ENCODE peak calls at places on chromosomes 1 and 21, in six cellular contexts. S is neural progenitor cell, F is left lung, X is K562, Q is testis, P is stomach. I is an unnamed sample.

GRCh38 chr1:23576338-23577055 is 17.2 kb upstream of the ID3 start:
- DNase-seq in S (no peak), F (no peak), X (no peak), Q (no peak), P (no peak), I (no peak)

GRCh38 chr1:19635646-19636045 is 8.5 kb upstream of the NBL1 start:
- DNase-seq in S (no peak), F (no peak), X (no peak), Q (no peak), P (no peak), I (no peak)

GRCh38 chr1:53949023-53949611 is 3.0 kb downstream of the LRRC42 start:
- DNase-seq in S (peak), F (no peak), X (peak), Q (no peak), P (no peak), I (no peak)

GRCh38 chr1:184836081-184836480 is 81.4 kb upstream of the EDEM3 start:
- DNase-seq in S (no peak), F (no peak), X (no peak), Q (no peak), P (no peak), I (no peak)

GRCh38 chr1:178660484-178660883 is 64.6 kb upstream of the RALGPS2 start:
- DNase-seq in S (no peak), F (no peak), X (no peak), Q (no peak), P (no peak), I (no peak)

GRCh38 chr1:94095744-94096469 is 25.0 kb downstream of the ABCA4 start:
- DNase-seq in S (no peak), F (no peak), X (no peak), Q (peak), P (no peak), I (no peak)

GRCh38 chr1:147579532-147580199 is 38.4 kb downstream of the BCL9 start:
- DNase-seq in S (no peak), F (peak), X (no peak), Q (no peak), P (peak), I (no peak)

GRCh38 chr1:2519729-2520128 is 6.7 kb downstream of the PANK4 start:
- DNase-seq in S (no peak), F (no peak), X (no peak), Q (no peak), P (no peak), I (no peak)

GRCh38 chr1:189149547-189150375 is 1327.9 kb downstream of the BRINP3 start:
- DNase-seq in S (peak), F (no peak), X (peak), Q (peak), P (peak), I (peak)

GRCh38 chr1:16630661-16631247 is 17.4 kb upstream of the NBPF1 start:
- DNase-seq in S (no peak), F (peak), X (peak), Q (no peak), P (peak), I (peak)

GRCh38 chr1:99963041-99963795 is 6.6 kb upstream of the SLC35A3 start:
- DNase-seq in S (no peak), F (no peak), X (no peak), Q (no peak), P (no peak), I (no peak)

GRCh38 chr1:145964328-145965118 is at the start of the genes ANKRD34A and POLR3GL:
- DNase-seq in S (peak), F (peak), X (peak), Q (peak), P (peak), I (peak)
- H3K27ac ChIP-seq in S (no peak), F (peak), X (peak), Q (peak), P (peak), I (peak)

DNA sequence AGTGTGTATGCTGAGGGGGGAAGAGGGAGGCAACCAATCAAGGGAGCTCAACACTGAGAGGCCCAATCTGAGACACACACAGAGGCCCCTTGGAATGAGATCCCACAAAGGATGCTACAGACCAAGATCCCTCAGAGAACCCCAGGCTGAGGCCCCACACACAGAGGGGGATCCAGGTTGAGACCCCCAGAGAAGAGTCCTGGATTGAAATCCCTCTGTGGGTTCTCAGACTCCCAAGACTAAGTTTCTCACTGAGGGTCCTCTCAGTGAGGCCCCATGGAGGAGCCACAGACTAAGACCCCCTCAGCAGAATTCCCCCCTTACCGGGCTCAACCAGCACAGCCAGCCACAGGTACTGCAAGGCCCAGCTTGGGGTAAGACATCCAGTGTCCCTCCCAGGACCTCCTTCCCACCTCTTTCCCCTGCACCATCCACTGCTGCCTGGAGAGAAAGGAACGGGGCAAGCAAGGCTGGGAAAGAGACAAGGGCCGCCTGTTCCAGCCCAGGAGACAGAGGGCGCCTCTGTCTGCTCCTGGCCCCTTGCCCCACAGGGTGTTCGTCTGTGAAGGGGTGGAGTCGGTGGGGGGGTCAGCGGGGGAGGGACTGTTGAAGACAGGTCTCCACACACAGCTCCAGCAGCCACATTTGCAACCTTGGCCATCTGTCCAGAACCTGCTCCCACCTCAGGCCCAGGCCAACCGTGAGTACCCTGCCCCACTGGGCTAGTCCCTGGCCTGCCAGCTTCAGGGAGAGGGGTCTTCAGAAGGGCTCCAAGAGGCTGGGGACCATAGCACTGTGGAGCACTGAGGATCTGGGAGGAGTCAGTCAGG is at the start of gene S100A1:
- DNase-seq in S (no peak), F (peak), X (peak), Q (no peak), P (no peak), I (peak)
- TF ChIP-seq CTCF in S (no peak), F (no peak), X (peak), Q (no peak), P (peak), I (no peak)

GRCh38 chr1:43360616-43361015 is 1.8 kb downstream of the CDC20 start:
- DNase-seq in S (no peak), F (no peak), X (no peak), Q (no peak), P (no peak), I (no peak)
- H3K27ac ChIP-seq in S (no peak), F (no peak), X (peak), Q (no peak), P (no peak), I (no peak)

GRCh38 chr21:27580276-27580675 is 613.4 kb upstream of the ADAMTS5 start:
- DNase-seq in S (no peak), F (no peak), X (no peak), Q (no peak), P (no peak), I (no peak)

GRCh38 chr21:27582246-27582945 is 615.5 kb upstream of the ADAMTS5 start:
- DNase-seq in S (no peak), F (no peak), X (no peak), Q (no peak), P (no peak), I (no peak)

GRCh38 chr21:27584266-27584665 is 617.4 kb upstream of the ADAMTS5 start:
- DNase-seq in S (no peak), F (no peak), X (no peak), Q (no peak), P (no peak), I (no peak)

GRCh38 chr21:27581168-27581567 is 614.3 kb upstream of the ADAMTS5 start:
- DNase-seq in S (no peak), F (no peak), X (no peak), Q (no peak), P (no peak), I (no peak)

DNA sequence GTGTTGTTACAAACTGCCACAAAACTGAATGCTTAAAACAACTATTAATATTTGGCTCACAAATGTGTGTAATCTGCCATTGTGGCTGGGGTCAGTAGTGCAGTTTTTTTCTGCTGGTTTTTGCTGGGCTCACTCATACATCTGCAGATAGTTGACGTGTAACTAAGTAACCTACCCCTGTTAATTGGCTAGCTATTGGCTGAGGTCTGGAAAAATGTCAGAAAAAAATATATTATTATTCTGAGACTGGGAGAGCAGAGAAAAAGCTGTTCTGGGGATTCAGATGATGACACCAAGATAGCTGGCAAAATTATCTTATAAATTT is 616.0 kb upstream of the ADAMTS5 start:
- DNase-seq in S (no peak), F (no peak), X (no peak), Q (no peak), P (no peak), I (no peak)
- TF ChIP-seq CTCF in S (no peak), F (no peak), X (no peak), Q (no peak), P (no peak), I (no peak)

GRCh38 chr1:196178083-196178635 is 430.1 kb downstream of the KCNT2 start:
- DNase-seq in S (no peak), F (no peak), X (no peak), Q (no peak), P (no peak), I (no peak)

GRCh38 chr1:196180847-196181593 is 427.2 kb downstream of the KCNT2 start:
- DNase-seq in S (no peak), F (no peak), X (no peak), Q (no peak), P (no peak), I (no peak)

DNA sequence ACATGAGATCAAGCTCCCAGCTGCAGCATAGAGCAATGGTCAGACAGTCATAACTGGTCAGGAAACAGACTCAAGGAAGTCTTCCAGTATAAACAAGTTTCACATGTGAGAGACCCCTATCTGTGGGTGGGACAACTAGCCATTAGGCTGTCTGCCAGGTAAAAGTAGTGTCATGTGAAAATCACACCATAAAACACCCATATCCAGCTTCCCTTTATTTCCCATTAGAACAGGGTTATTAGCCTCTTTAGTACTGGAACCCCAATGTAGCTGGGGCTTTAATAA is 426.7 kb downstream of the KCNT2 start:
- DNase-seq in S (no peak), F (no peak), X (no peak), Q (no peak), P (no peak), I (no peak)
- H3K27ac ChIP-seq in S (no peak), F (no peak), X (peak), Q (no peak), P (no peak), I (no peak)

GRCh38 chr21:14259669-14260458 is 43.9 kb downstream of the RBM11 start:
- DNase-seq in S (peak), F (no peak), X (peak), Q (no peak), P (no peak), I (no peak)
- TF ChIP-seq CTCF in S (peak), F (peak), X (peak), Q (no peak), P (peak), I (peak)

DNA sequence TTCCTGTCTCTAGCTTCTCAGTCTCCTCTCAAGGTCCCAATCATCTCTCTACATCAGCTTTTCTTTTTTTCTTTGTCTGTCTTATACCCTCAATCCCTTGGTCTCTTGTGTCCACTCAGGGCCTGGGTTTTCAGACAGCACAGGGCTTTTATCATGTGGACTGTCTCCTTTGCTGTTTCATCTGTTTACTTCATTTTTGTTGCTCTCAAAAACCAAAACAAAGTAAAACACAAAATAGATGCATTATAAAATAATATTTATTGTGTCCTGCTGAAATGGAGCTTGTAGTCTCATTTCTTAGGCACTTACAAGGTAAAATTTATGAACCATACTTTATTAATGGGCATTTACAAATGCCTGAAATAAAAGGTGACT is 17.8 kb upstream of the SLAMF6 start:
- DNase-seq in S (no peak), F (no peak), X (no peak), Q (no peak), P (no peak), I (no peak)
- H3K27ac ChIP-seq in S (no peak), F (no peak), X (peak), Q (peak), P (peak), I (peak)

GRCh38 chr1:90851711-90852050 is 134.6 kb upstream of the BARHL2 start:
- DNase-seq in S (no peak), F (no peak), X (no peak), Q (no peak), P (no peak), I (no peak)
- TF ChIP-seq CTCF in S (no peak), F (no peak), X (no peak), Q (no peak), P (no peak), I (no peak)

GRCh38 chr1:74753104-74753503 is 20.2 kb downstream of the TYW3 start:
- DNase-seq in S (peak), F (no peak), X (no peak), Q (no peak), P (no peak), I (no peak)

DNA sequence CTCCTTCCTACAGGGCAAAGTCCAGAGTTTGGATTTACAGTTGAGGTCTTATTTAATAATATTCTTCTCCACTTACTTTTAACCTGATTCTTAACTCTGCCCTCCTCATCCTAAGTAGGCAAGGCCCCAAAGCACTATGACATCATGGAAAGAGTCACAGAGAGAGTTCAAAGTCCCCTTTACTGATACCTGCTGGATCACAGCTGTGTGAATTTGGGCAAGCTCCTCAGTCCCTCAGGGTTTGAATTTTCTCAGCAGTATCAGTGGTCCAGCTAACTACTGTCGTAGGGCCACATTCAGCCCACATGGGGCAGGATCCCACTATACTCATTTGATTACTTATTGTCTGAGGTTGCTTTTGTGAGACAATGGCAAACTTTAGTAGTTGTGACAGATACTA is 16.0 kb downstream of the TYW3 start:
- DNase-seq in S (no peak), F (no peak), X (no peak), Q (no peak), P (no peak), I (no peak)
- H3K27ac ChIP-seq in S (no peak), F (no peak), X (no peak), Q (no peak), P (no peak), I (no peak)

GRCh38 chr21:30408782-30409494 is 13.1 kb downstream of the KRTAP13-1 start:
- DNase-seq in S (peak), F (peak), X (no peak), Q (peak), P (peak), I (peak)
- TF ChIP-seq CTCF in S (peak), F (no peak), X (peak), Q (peak), P (no peak), I (peak)

I was measured in pancreas.